ENCODE peak calls at places on chromosomes 2 and 18, in seven cellular contexts. W, O, J, B, D, X and E are unnamed samples.

GRCh38 chr18:68703326-68703725 is 11.6 kb downstream of the TMX3 start:
- DNase-seq in J (no peak), W (no peak), O (no peak), X (no peak), B (peak; percentile 10), D (no peak), E (no peak)

GRCh38 chr18:48667276-48668254 is 128.7 kb downstream of the CTIF start:
- DNase-seq in X (no peak), B (no peak), D (no peak), O (no peak), W (no peak), J (no peak), E (no peak)

GRCh38 chr2:163401481-163401880 is 334.3 kb downstream of the FIGN start:
- DNase-seq in X (no peak), O (no peak), J (no peak), B (peak; percentile 15), W (no peak), D (peak; percentile 9), E (no peak)

GRCh38 chr2:18104583-18105224 is 226.2 kb downstream of the KCNS3 start:
- DNase-seq in O (no peak), X (no peak), D (no peak), W (no peak), J (no peak), B (no peak), E (no peak)

GRCh38 chr2:52959801-52960200 is 807.8 kb upstream of the CHAC2 start:
- DNase-seq in J (no peak), W (no peak), O (no peak), B (no peak), X (no peak), D (no peak), E (no peak)

GRCh38 chr18:543447-543846 is 36.7 kb upstream of the CETN1 start:
- DNase-seq in J (no peak), D (no peak), O (no peak), B (no peak), X (no peak), W (no peak), E (no peak)

GRCh38 chr2:197248623-197249022 is 62.0 kb downstream of the ANKRD44 start:
- DNase-seq in J (no peak), B (no peak), O (peak; percentile 33), W (no peak), D (no peak), X (no peak), E (no peak)

GRCh38 chr2:22999951-23000350 is 385.0 kb upstream of the KLHL29 start:
- DNase-seq in D (no peak), J (no peak), X (no peak), O (no peak), B (no peak), W (no peak), E (no peak)

GRCh38 chr2:240465765-240466578 is 30.5 kb downstream of the GPC1 start:
- DNase-seq in J (no peak), B (no peak), D (no peak), O (no peak), X (no peak), W (no peak), E (no peak)

GRCh38 chr2:65729246-65729645 is 296.8 kb upstream of the SPRED2 start:
- DNase-seq in B (no peak), X (no peak), D (no peak), O (no peak), W (no peak), J (no peak), E (no peak)

GRCh38 chr2:200525066-200525465 is 941 bp upstream of the SGO2 start:
- DNase-seq in J (no peak), X (no peak), O (no peak), D (no peak), B (no peak), W (no peak), E (no peak)

GRCh38 chr18:32776525-32776924 is 3.7 kb upstream of the KLHL14 start:
- DNase-seq in O (no peak), W (no peak), X (no peak), J (no peak), B (no peak), D (no peak), E (no peak)

GRCh38 chr2:178415979-178416378 is 35.0 kb downstream of the PRKRA start:
- DNase-seq in O (no peak), J (no peak), D (no peak), B (no peak), W (no peak), X (no peak), E (no peak)

GRCh38 chr18:13422541-13423147 is 204.1 kb downstream of the LDLRAD4 start:
- DNase-seq in B (no peak), X (no peak), W (no peak), J (no peak), D (no peak), O (no peak), E (no peak)

GRCh38 chr2:64052468-64053241 is 33.4 kb upstream of the VPS54 start:
- DNase-seq in J (no peak), D (no peak), O (no peak), W (no peak), B (no peak), X (no peak), E (no peak)

GRCh38 chr2:181781082-181781786 is 100.9 kb upstream of the NEUROD1 start:
- DNase-seq in X (no peak), W (no peak), D (no peak), O (no peak), B (peak; percentile 75), J (no peak), E (no peak)

GRCh38 chr18:48193521-48194251 is 215.5 kb downstream of the ZBTB7C start:
- DNase-seq in B (peak; percentile 4), O (no peak), X (no peak), D (no peak), W (no peak), J (no peak), E (no peak)

GRCh38 chr18:62435435-62436031 is 87.3 kb upstream of the ZCCHC2 start:
- DNase-seq in O (no peak), B (no peak), W (no peak), J (no peak), X (no peak), D (no peak), E (no peak)

GRCh38 chr2:109499549-109499948 is 114.2 kb downstream of the SEPTIN10 start:
- DNase-seq in X (no peak), D (no peak), J (no peak), W (no peak), B (no peak), O (no peak), E (no peak)

GRCh38 chr2:239935789-239936758 is 89.1 kb downstream of the NDUFA10 start:
- DNase-seq in O (no peak), B (no peak), W (no peak), J (no peak), D (peak; percentile 2), X (no peak), E (no peak)

GRCh38 chr2:183488421-183488820 is 364.2 kb downstream of the NUP35 start:
- DNase-seq in W (no peak), X (no peak), D (no peak), J (no peak), O (no peak), B (no peak), E (no peak)

GRCh38 chr2:160493227-160494028 is at the start of gene RBMS1:
- DNase-seq in W (peak; percentile 36), D (peak; percentile 59), B (peak; percentile 21), X (peak; percentile 4), J (no peak), O (peak; percentile 51), E (peak; percentile 38)

GRCh38 chr2:80499095-80499494 is 194.5 kb upstream of the LRRTM1 start:
- DNase-seq in J (peak; percentile 31), W (no peak), B (peak; percentile 52), D (peak; percentile 31), O (no peak), X (no peak), E (no peak)

GRCh38 chr18:10006261-10006903 is 92.6 kb downstream of the VAPA start:
- DNase-seq in X (no peak), O (no peak), B (peak; percentile 55), D (peak; percentile 58), J (no peak), W (no peak), E (no peak)